ENCODE peak calls at places on chromosomes 2 and 18, in eight cellular contexts. K, Z, R, E, W, V, J and D are unnamed samples.

GRCh38 chr2:20422679-20423271 is 24.1 kb upstream of the RHOB start:
- DNase-seq in K (peak), Z (no peak), R (no peak), E (no peak), W (peak), V (peak), J (no peak), D (no peak)

GRCh38 chr18:47735041-47735440 is 195.4 kb downstream of the SMAD2 start:
- DNase-seq in K (no peak), Z (no peak), R (no peak), E (no peak), W (no peak), V (no peak), J (no peak), D (no peak)

GRCh38 chr2:232863996-232864395 is 6.1 kb upstream of the SNORC start:
- DNase-seq in K (no peak), Z (no peak), R (no peak), E (no peak), W (no peak), V (no peak), J (no peak), D (no peak)

GRCh38 chr2:9207641-9208301 is 1.2 kb downstream of the ASAP2 start:
- DNase-seq in K (no peak), Z (peak), R (no peak), E (peak), W (peak), V (peak), J (no peak), D (peak)

GRCh38 chr2:189834059-189834458 is 49.8 kb downstream of the PMS1 start:
- DNase-seq in K (no peak), Z (no peak), R (no peak), E (no peak), W (no peak), V (no peak), J (no peak), D (no peak)

GRCh38 chr2:158529379-158530110 is 72.8 kb downstream of the PKP4 start:
- DNase-seq in K (no peak), Z (peak), R (peak), E (no peak), W (no peak), V (peak), J (no peak), D (peak)

GRCh38 chr2:153944775-153945174 is 73.1 kb downstream of the GALNT13 start:
- DNase-seq in K (no peak), Z (no peak), R (no peak), E (no peak), W (no peak), V (no peak), J (no peak), D (no peak)

GRCh38 chr18:3029215-3029972 is 16.4 kb upstream of the LPIN2 start:
- DNase-seq in K (no peak), Z (peak), R (no peak), E (no peak), W (no peak), V (no peak), J (no peak), D (peak)

GRCh38 chr2:32425719-32426141 is 68.9 kb downstream of the BIRC6 start:
- DNase-seq in K (no peak), Z (no peak), R (peak), E (no peak), W (no peak), V (peak), J (no peak), D (no peak)